ENCODE peak calls at places on chromosomes 11 and 22, in nine cellular contexts. M is cardiac muscle cell, V is transverse colon, L is C1 segment of cervical spinal cord, A is NCI-H2171 treated with DMSO at 0.1 percent for 48 hours, R is AG08396, N is RCC 7860, Z is A549, D is fibroblast of the conjunctiva. P is an unnamed sample.

GRCh38 chr11:2466869-2467694 is 22.3 kb downstream of the KCNQ1 start:
- DNase-seq in M (no peak), V (no peak), L (no peak), A (no peak), R (no peak), N (no peak), Z (no peak), D (no peak), P (no peak)

GRCh38 chr11:107743161-107743560 is 31.3 kb upstream of the SLN start:
- DNase-seq in M (no peak), V (no peak), L (no peak), A (peak; percentile 82), R (no peak), N (no peak), Z (no peak), D (no peak), P (no peak)

GRCh38 chr11:46446343-46446751 is 54.8 kb upstream of the CHRM4 start:
- DNase-seq in M (no peak), V (no peak), L (no peak), A (peak; percentile 52), R (no peak), N (no peak), Z (no peak), D (peak; percentile 14), P (no peak)

GRCh38 chr11:47093541-47093940 is 83.1 kb downstream of the ARFGAP2 start:
- DNase-seq in M (no peak), V (no peak), L (no peak), A (no peak), R (no peak), N (no peak), Z (no peak), D (no peak), P (no peak)

GRCh38 chr22:27245056-27245455 is 556.5 kb downstream of the MN1 start:
- DNase-seq in M (peak; percentile 35), V (no peak), L (no peak), A (peak; percentile 24), R (no peak), N (peak; percentile 68), Z (no peak), D (no peak), P (no peak)

GRCh38 chr11:44780940-44781631 is 54.3 kb downstream of the TSPAN18 start:
- DNase-seq in M (peak; percentile 65), V (no peak), L (no peak), A (no peak), R (no peak), N (no peak), Z (no peak), D (peak; percentile 22), P (no peak)

GRCh38 chr22:50731811-50732624 is 6.0 kb upstream of the ACR start:
- DNase-seq in M (peak; percentile 56), V (peak; percentile 55), L (no peak), A (peak; percentile 32), R (peak; percentile 88), N (no peak), Z (peak; percentile 48), D (peak; percentile 12), P (peak; percentile 2)

GRCh38 chr22:50542416-50542927 is 3.2 kb upstream of the KLHDC7B start:
- DNase-seq in M (no peak), V (peak; percentile 44), L (no peak), A (peak; percentile 25), R (no peak), N (no peak), Z (no peak), D (no peak), P (no peak)

GRCh38 chr11:121250843-121251242 is 41.7 kb upstream of the SC5D start:
- DNase-seq in M (no peak), V (no peak), L (no peak), A (no peak), R (no peak), N (no peak), Z (no peak), D (no peak), P (no peak)

GRCh38 chr11:61357233-61357893 is 4.3 kb downstream of the CYB561A3 start:
- DNase-seq in M (no peak), V (no peak), L (no peak), A (no peak), R (no peak), N (no peak), Z (no peak), D (no peak), P (no peak)

GRCh38 chr22:49010086-49010863 is 817.4 kb downstream of the BRD1 start:
- DNase-seq in M (no peak), V (no peak), L (no peak), A (no peak), R (no peak), N (no peak), Z (no peak), D (no peak), P (no peak)

GRCh38 chr11:66909181-66909580 is 49.0 kb downstream of the PC start:
- DNase-seq in M (no peak), V (no peak), L (no peak), A (no peak), R (no peak), N (no peak), Z (no peak), D (no peak), P (no peak)

GRCh38 chr22:49933236-49933921 is 14.9 kb downstream of the CRELD2 start:
- DNase-seq in M (no peak), V (peak; percentile 66), L (no peak), A (no peak), R (no peak), N (no peak), Z (no peak), D (no peak), P (no peak)

GRCh38 chr11:76670475-76671235 is at the start of gene LRRC32:
- DNase-seq in M (peak; percentile 54), V (peak; percentile 57), L (no peak), A (no peak), R (peak; percentile 58), N (no peak), Z (no peak), D (no peak), P (no peak)

GRCh38 chr22:30978304-30978962 is 9.4 kb downstream of the TUG1 start:
- DNase-seq in M (no peak), V (no peak), L (no peak), A (no peak), R (no peak), N (no peak), Z (no peak), D (no peak), P (no peak)

GRCh38 chr11:27233654-27234042 is 129.4 kb downstream of the CCDC34 start:
- DNase-seq in M (no peak), V (peak; percentile 9), L (no peak), A (peak; percentile 64), R (no peak), N (no peak), Z (no peak), D (no peak), P (no peak)

GRCh38 chr11:83836883-83837654 is 550.9 kb upstream of the CCDC90B start:
- DNase-seq in M (peak; percentile 70), V (peak; percentile 13), L (no peak), A (peak; percentile 21), R (peak; percentile 69), N (no peak), Z (peak; percentile 57), D (peak; percentile 12), P (no peak)

GRCh38 chr11:124207102-124207792 is 24.1 kb downstream of the OR10D3 start:
- DNase-seq in M (no peak), V (no peak), L (no peak), A (no peak), R (no peak), N (no peak), Z (no peak), D (no peak), P (no peak)

GRCh38 chr22:39658806-39659463 is 88.4 kb downstream of the CACNA1I start:
- DNase-seq in M (no peak), V (no peak), L (no peak), A (no peak), R (no peak), N (no peak), Z (no peak), D (no peak), P (no peak)

GRCh38 chr11:109303342-109303741 is 118.6 kb upstream of the C11orf87 start:
- DNase-seq in M (no peak), V (no peak), L (no peak), A (no peak), R (no peak), N (no peak), Z (no peak), D (no peak), P (no peak)

GRCh38 chr11:57903441-57904123 is 120.1 kb upstream of the OR9Q1 start:
- DNase-seq in M (no peak), V (peak; percentile 80), L (no peak), A (no peak), R (no peak), N (peak; percentile 87), Z (peak; percentile 30), D (no peak), P (no peak)

GRCh38 chr11:57072640-57073039 is 83.9 kb downstream of the OR5AK2 start:
- DNase-seq in M (no peak), V (no peak), L (no peak), A (no peak), R (peak; percentile 80), N (peak; percentile 80), Z (peak; percentile 78), D (peak; percentile 96), P (no peak)

GRCh38 chr22:40746428-40747220 is 67.3 kb downstream of the MCHR1 start:
- DNase-seq in M (no peak), V (no peak), L (no peak), A (peak; percentile 56), R (no peak), N (no peak), Z (no peak), D (no peak), P (no peak)

GRCh38 chr22:19497245-19497644 is 17.5 kb downstream of the CDC45 start:
- DNase-seq in M (no peak), V (no peak), L (no peak), A (no peak), R (peak; percentile 84), N (peak; percentile 66), Z (no peak), D (no peak), P (no peak)

GRCh38 chr11:96204721-96205459 is 138.1 kb downstream of the MAML2 start:
- DNase-seq in M (no peak), V (no peak), L (no peak), A (peak; percentile 72), R (no peak), N (no peak), Z (no peak), D (no peak), P (no peak)

GRCh38 chr11:111463276-111463675 is 48.9 kb downstream of the BTG4 start:
- DNase-seq in M (no peak), V (no peak), L (no peak), A (no peak), R (no peak), N (no peak), Z (no peak), D (no peak), P (no peak)

GRCh38 chr22:48316876-48317250 is 1510.8 kb downstream of the BRD1 start:
- DNase-seq in M (no peak), V (no peak), L (no peak), A (no peak), R (no peak), N (no peak), Z (no peak), D (no peak), P (no peak)

GRCh38 chr22:37237371-37238268 is 6.4 kb downstream of the RAC2 start:
- DNase-seq in M (no peak), V (peak; percentile 4), L (no peak), A (no peak), R (no peak), N (no peak), Z (no peak), D (no peak), P (no peak)